ENCODE peak calls at places on chromosomes 2 and 18, in ten cellular contexts. V is AG08396; Y is CD8-positive, alpha-beta memory T cell; E is Panc1; R is colonic mucosa; T is BJ; K is spleen; H is iris pigment epithelial cell; M is A172; I is EL. O is an unnamed sample.

GRCh38 chr2:238939521-238940403 is 91.9 kb downstream of the TWIST2 start:
- DNase-seq in Y (no peak), V (no peak), M (no peak), E (no peak), I (no peak), R (peak), H (no peak), T (no peak), K (peak), O (no peak)

GRCh38 chr2:118584380-118584779 is 263.1 kb downstream of the EN1 start:
- DNase-seq in H (no peak), I (no peak), V (no peak), Y (no peak), M (no peak), E (no peak), R (no peak), T (no peak), K (no peak), O (no peak)

GRCh38 chr2:197269173-197269572 is 41.4 kb downstream of the ANKRD44 start:
- DNase-seq in E (no peak), M (no peak), H (peak), Y (no peak), T (no peak), V (peak), K (no peak), I (peak), R (no peak), O (no peak)

GRCh38 chr18:505483-506122 is 5.1 kb upstream of the COLEC12 start:
- DNase-seq in V (no peak), E (no peak), T (no peak), M (no peak), R (no peak), Y (no peak), I (no peak), H (no peak), K (no peak), O (no peak)

GRCh38 chr2:5740853-5741252 is 48.7 kb downstream of the SOX11 start:
- DNase-seq in R (no peak), Y (no peak), H (no peak), T (no peak), E (no peak), M (no peak), K (no peak), I (no peak), V (no peak), O (no peak)

GRCh38 chr2:241763551-241764271 is 12.9 kb upstream of the GAL3ST2 start:
- DNase-seq in T (no peak), M (no peak), E (no peak), K (peak), I (no peak), V (no peak), Y (peak), H (no peak), R (no peak), O (no peak)

GRCh38 chr18:29198834-29199233 is 1021.9 kb upstream of the CDH2 start:
- DNase-seq in V (no peak), Y (no peak), I (no peak), R (no peak), K (no peak), E (no peak), T (no peak), H (no peak), M (no peak), O (no peak)

GRCh38 chr2:118274841-118275510 is 186.7 kb downstream of the INSIG2 start:
- DNase-seq in V (no peak), E (no peak), H (no peak), R (no peak), T (no peak), M (no peak), K (no peak), I (no peak), Y (no peak), O (no peak)

GRCh38 chr2:8315766-8316165 is 366.1 kb upstream of the ID2 start:
- DNase-seq in V (peak), R (no peak), T (no peak), K (peak), H (peak), M (no peak), I (no peak), E (no peak), Y (no peak), O (no peak)

GRCh38 chr2:10810175-10811161 is 2.1 kb downstream of the PDIA6 start:
- DNase-seq in V (peak), T (no peak), H (peak), I (peak), M (no peak), R (no peak), E (no peak), K (no peak), Y (no peak), O (no peak)

GRCh38 chr2:38572167-38572566 is 30.6 kb downstream of the HNRNPLL start:
- DNase-seq in K (no peak), H (peak), Y (no peak), M (no peak), T (peak), R (no peak), E (no peak), I (peak), V (no peak), O (no peak)

GRCh38 chr2:169452080-169452479 is 27.2 kb upstream of the BBS5 start:
- DNase-seq in T (no peak), E (peak), M (peak), H (peak), Y (no peak), I (peak), R (no peak), K (no peak), V (peak), O (no peak)

GRCh38 chr2:233037078-233037477 is 4.6 kb downstream of the NEU2 start:
- DNase-seq in K (no peak), H (peak), V (no peak), T (no peak), E (no peak), R (no peak), M (peak), Y (no peak), I (peak), O (no peak)

GRCh38 chr2:63048367-63049171 is 2.1 kb upstream of the OTX1 start:
- DNase-seq in E (no peak), V (peak), K (peak), T (no peak), I (no peak), R (peak), M (no peak), Y (no peak), H (no peak), O (no peak)

GRCh38 chr2:37189452-37190153 is 1.1 kb upstream of the SULT6B1 start:
- DNase-seq in V (peak), E (peak), H (peak), Y (no peak), I (peak), K (no peak), M (peak), R (no peak), T (peak), O (no peak)

GRCh38 chr18:75208055-75208835 is 694 bp downstream of the PTGR3 start:
- DNase-seq in I (peak), Y (peak), H (peak), M (peak), T (no peak), R (peak), E (no peak), V (peak), K (peak), O (peak)

GRCh38 chr18:39647627-39648502 is 2082.3 kb upstream of the CELF4 start:
- DNase-seq in I (peak), E (no peak), R (no peak), K (no peak), Y (no peak), H (peak), M (peak), V (peak), T (peak), O (peak)

GRCh38 chr2:69494126-69494525 is 56.9 kb upstream of the NFU1 start:
- DNase-seq in I (no peak), R (no peak), E (no peak), T (no peak), H (no peak), M (no peak), V (no peak), Y (no peak), K (no peak), O (no peak)

GRCh38 chr2:64500549-64500948 is 23.6 kb upstream of the AFTPH start:
- DNase-seq in E (no peak), T (no peak), I (no peak), Y (no peak), H (no peak), V (no peak), K (no peak), M (no peak), R (no peak), O (no peak)

GRCh38 chr2:69731147-69731546 is 10.8 kb upstream of the ANXA4 start:
- DNase-seq in Y (no peak), M (no peak), E (no peak), V (no peak), R (no peak), H (no peak), T (no peak), K (no peak), I (no peak), O (no peak)

GRCh38 chr2:64336171-64336570 is 117.8 kb upstream of the LGALSL start:
- DNase-seq in I (no peak), Y (no peak), R (no peak), M (no peak), K (no peak), H (no peak), V (no peak), E (no peak), T (no peak), O (no peak)

GRCh38 chr2:107648781-107649413 is 177.8 kb upstream of the RGPD4 start:
- DNase-seq in R (no peak), E (no peak), M (no peak), K (no peak), V (no peak), Y (no peak), H (no peak), T (no peak), I (no peak), O (no peak)

GRCh38 chr18:12621737-12622306 is 36.1 kb downstream of the SPIRE1 start:
- DNase-seq in M (peak), R (no peak), H (peak), E (no peak), V (peak), T (no peak), K (no peak), I (peak), Y (no peak), O (no peak)

GRCh38 chr2:35963344-35963743 is 392.2 kb upstream of the CRIM1 start:
- DNase-seq in E (no peak), M (no peak), V (no peak), H (no peak), T (no peak), K (no peak), I (no peak), Y (no peak), R (no peak), O (no peak)

GRCh38 chr2:104929663-104930062 is 75.7 kb downstream of the POU3F3 start:
- DNase-seq in T (no peak), K (no peak), M (no peak), R (no peak), I (no peak), H (no peak), V (no peak), E (no peak), Y (no peak), O (no peak)